ENCODE peak calls at places on chromosomes 6 and 20, in five cellular contexts. One of them, this sample, is unnamed.

GRCh38 chr20:48523191-48523757 is 304.5 kb downstream of the PREX1 start:
- DNase-seq in EL: peak
- DNase-seq in AG10803: peak
- DNase-seq in Right ventricle myocardium inferior: no peak
- DNase-seq in breast epithelium: no peak
- DNase-seq in this sample: no peak

GRCh38 chr6:34522740-34523139 is 33.4 kb downstream of the SPDEF start:
- DNase-seq in AG10803: no peak
- DNase-seq in Right ventricle myocardium inferior: no peak
- DNase-seq in EL: no peak
- DNase-seq in breast epithelium: no peak
- DNase-seq in this sample: no peak

GRCh38 chr20:8330785-8331699 is 199.0 kb downstream of the PLCB1 start:
- DNase-seq in breast epithelium: no peak
- DNase-seq in EL: no peak
- DNase-seq in Right ventricle myocardium inferior: no peak
- DNase-seq in AG10803: no peak
- DNase-seq in this sample: no peak

GRCh38 chr6:106731144-106731842 is 101.9 kb downstream of the QRSL1 start:
- DNase-seq in breast epithelium: no peak
- DNase-seq in AG10803: no peak
- DNase-seq in Right ventricle myocardium inferior: no peak
- DNase-seq in EL: no peak
- DNase-seq in this sample: no peak

GRCh38 chr6:36731622-36732310 is 34.1 kb downstream of the RAB44 start:
- DNase-seq in Right ventricle myocardium inferior: no peak
- DNase-seq in EL: no peak
- DNase-seq in AG10803: no peak
- DNase-seq in breast epithelium: no peak
- DNase-seq in this sample: no peak

GRCh38 chr6:12645941-12646340 is 70.6 kb upstream of the PHACTR1 start:
- DNase-seq in EL: no peak
- DNase-seq in breast epithelium: no peak
- DNase-seq in AG10803: no peak
- DNase-seq in Right ventricle myocardium inferior: no peak
- DNase-seq in this sample: no peak

GRCh38 chr6:67475700-67476099 is 1159.4 kb upstream of the ADGRB3 start:
- DNase-seq in Right ventricle myocardium inferior: no peak
- DNase-seq in AG10803: no peak
- DNase-seq in EL: no peak
- DNase-seq in breast epithelium: no peak
- DNase-seq in this sample: no peak

GRCh38 chr6:17845598-17845997 is 138.9 kb upstream of the NUP153 start:
- DNase-seq in Right ventricle myocardium inferior: no peak
- DNase-seq in breast epithelium: no peak
- DNase-seq in EL: no peak
- DNase-seq in AG10803: no peak
- DNase-seq in this sample: no peak

GRCh38 chr6:50591135-50591534 is 122.2 kb upstream of the TFAP2D start:
- DNase-seq in breast epithelium: no peak
- DNase-seq in AG10803: no peak
- DNase-seq in EL: no peak
- DNase-seq in Right ventricle myocardium inferior: no peak
- DNase-seq in this sample: no peak

GRCh38 chr6:122405417-122405816 is 6.0 kb downstream of the HSF2 start:
- DNase-seq in breast epithelium: no peak
- DNase-seq in Right ventricle myocardium inferior: no peak
- DNase-seq in AG10803: peak
- DNase-seq in EL: no peak
- DNase-seq in this sample: no peak

GRCh38 chr20:12640255-12640654 is 368.5 kb upstream of the SPTLC3 start:
- DNase-seq in EL: no peak
- DNase-seq in Right ventricle myocardium inferior: no peak
- DNase-seq in AG10803: no peak
- DNase-seq in breast epithelium: no peak
- DNase-seq in this sample: no peak

GRCh38 chr6:31615748-31616147 is 714 bp downstream of the AIF1 start:
- DNase-seq in Right ventricle myocardium inferior: no peak
- DNase-seq in breast epithelium: no peak
- DNase-seq in AG10803: no peak
- DNase-seq in EL: no peak
- DNase-seq in this sample: peak

GRCh38 chr6:130206474-130206873 is 16.3 kb downstream of the SAMD3 start:
- DNase-seq in AG10803: no peak
- DNase-seq in breast epithelium: no peak
- DNase-seq in Right ventricle myocardium inferior: no peak
- DNase-seq in EL: no peak
- DNase-seq in this sample: no peak

GRCh38 chr6:63553208-63553607 is 19.1 kb upstream of the LOC128125822 start:
- DNase-seq in AG10803: no peak
- DNase-seq in breast epithelium: no peak
- DNase-seq in Right ventricle myocardium inferior: no peak
- DNase-seq in EL: no peak
- DNase-seq in this sample: no peak

GRCh38 chr20:45407783-45408645 is at the start of gene DBNDD2:
- DNase-seq in AG10803: no peak
- DNase-seq in Right ventricle myocardium inferior: no peak
- DNase-seq in EL: no peak
- DNase-seq in breast epithelium: no peak
- DNase-seq in this sample: peak

GRCh38 chr6:111871725-111872520 is 1.3 kb downstream of the FYN start:
- DNase-seq in breast epithelium: no peak
- DNase-seq in Right ventricle myocardium inferior: no peak
- DNase-seq in AG10803: peak
- DNase-seq in EL: peak
- DNase-seq in this sample: peak

GRCh38 chr6:17855381-17855780 is 132.1 kb downstream of the KIF13A start:
- DNase-seq in EL: no peak
- DNase-seq in breast epithelium: no peak
- DNase-seq in Right ventricle myocardium inferior: no peak
- DNase-seq in AG10803: no peak
- DNase-seq in this sample: no peak

GRCh38 chr6:138088307-138088744 is 18.9 kb downstream of the PERP start:
- DNase-seq in breast epithelium: no peak
- DNase-seq in Right ventricle myocardium inferior: no peak
- DNase-seq in AG10803: peak
- DNase-seq in EL: peak
- DNase-seq in this sample: no peak

GRCh38 chr6:52552278-52552643 is 24.6 kb downstream of the TRAM2 start:
- DNase-seq in AG10803: no peak
- DNase-seq in Right ventricle myocardium inferior: no peak
- DNase-seq in breast epithelium: no peak
- DNase-seq in EL: peak
- DNase-seq in this sample: no peak

GRCh38 chr20:64238851-64239387 is 16.6 kb upstream of the PCMTD2 start:
- DNase-seq in breast epithelium: no peak
- DNase-seq in AG10803: no peak
- DNase-seq in EL: no peak
- DNase-seq in Right ventricle myocardium inferior: peak
- DNase-seq in this sample: no peak

GRCh38 chr20:58696411-58696961 is 3.9 kb downstream of the NPEPL1 start:
- DNase-seq in EL: no peak
- DNase-seq in breast epithelium: no peak
- DNase-seq in Right ventricle myocardium inferior: peak
- DNase-seq in AG10803: no peak
- DNase-seq in this sample: no peak

GRCh38 chr20:61285152-61285645 is 33.1 kb downstream of the CDH4 start:
- DNase-seq in EL: no peak
- DNase-seq in AG10803: no peak
- DNase-seq in Right ventricle myocardium inferior: no peak
- DNase-seq in breast epithelium: no peak
- DNase-seq in this sample: no peak

GRCh38 chr6:89859744-89860143 is 30.1 kb downstream of the CASP8AP2 start:
- DNase-seq in EL: no peak
- DNase-seq in breast epithelium: no peak
- DNase-seq in Right ventricle myocardium inferior: no peak
- DNase-seq in AG10803: no peak
- DNase-seq in this sample: peak

GRCh38 chr6:52839124-52840055 is 1.2 kb downstream of the GSTA5 start:
- DNase-seq in Right ventricle myocardium inferior: peak
- DNase-seq in breast epithelium: peak
- DNase-seq in AG10803: peak
- DNase-seq in EL: peak
- DNase-seq in this sample: peak

GRCh38 chr6:38673397-38674165 is 29.4 kb downstream of the GLO1 start:
- DNase-seq in breast epithelium: no peak
- DNase-seq in Right ventricle myocardium inferior: no peak
- DNase-seq in AG10803: no peak
- DNase-seq in EL: no peak
- DNase-seq in this sample: peak

GRCh38 chr6:20178327-20178726 is 33.9 kb downstream of the MBOAT1 start:
- DNase-seq in breast epithelium: no peak
- DNase-seq in AG10803: no peak
- DNase-seq in Right ventricle myocardium inferior: no peak
- DNase-seq in EL: no peak
- DNase-seq in this sample: no peak

GRCh38 chr6:18242062-18242851 is 22.1 kb downstream of the DEK start:
- DNase-seq in Right ventricle myocardium inferior: no peak
- DNase-seq in EL: peak
- DNase-seq in AG10803: peak
- DNase-seq in breast epithelium: no peak
- DNase-seq in this sample: no peak

This sample was measured in activated CD4-positive, alpha-beta memory T cell treated with anti-CD3 and anti-CD28 coated beads for 36 hours.